ENCODE peak calls at places on chromosomes 6 and 20, in four cellular contexts. P, C, K and A are unnamed samples.

GRCh38 chr6:132734694-132735236 is 20.9 kb upstream of the VNN1 start:
- DNase-seq in P (no peak), C (no peak), K (no peak), A (no peak)

GRCh38 chr6:3075522-3076113 is 7.3 kb downstream of the RIPK1 start:
- DNase-seq in P (no peak), C (no peak), K (no peak), A (no peak)

GRCh38 chr6:142058216-142058925 is 74.4 kb upstream of the GJE1 start:
- DNase-seq in P (no peak), C (no peak), K (no peak), A (no peak)

GRCh38 chr6:45572833-45573232 is 195.1 kb upstream of the SUPT3H start:
- DNase-seq in P (no peak), C (no peak), K (no peak), A (no peak)

GRCh38 chr6:72798196-72798595 is 176.3 kb downstream of the KCNQ5 start:
- DNase-seq in P (no peak), C (no peak), K (no peak), A (no peak)

GRCh38 chr20:61754976-61755778 is 310.5 kb downstream of the TAF4 start:
- DNase-seq in P (no peak), C (no peak), K (no peak), A (no peak)

GRCh38 chr6:158633127-158633526 is 11.4 kb downstream of the DYNLT1 start:
- DNase-seq in P (no peak), C (no peak), K (no peak), A (no peak)

GRCh38 chr6:3355358-3356055 is 96.8 kb downstream of the PSMG4 start:
- DNase-seq in P (no peak), C (no peak), K (no peak), A (no peak)

GRCh38 chr6:43096451-43097097 is 20.5 kb downstream of the PTK7 start:
- DNase-seq in P (peak; percentile 62), C (no peak), K (no peak), A (no peak)

GRCh38 chr6:34680802-34681515 is 15.6 kb downstream of the ILRUN start:
- DNase-seq in P (no peak), C (no peak), K (peak; percentile 52), A (no peak)

GRCh38 chr6:115983998-115984397 is 76.7 kb downstream of the FRK start:
- DNase-seq in P (no peak), C (no peak), K (no peak), A (no peak)

GRCh38 chr6:160202411-160202810 is 56.2 kb downstream of the SLC22A2 start:
- DNase-seq in P (no peak), C (no peak), K (no peak), A (no peak)

GRCh38 chr6:36666726-36667591 is 11.6 kb upstream of the CDKN1A start:
- DNase-seq in P (peak; percentile 74), C (no peak), K (peak; percentile 95), A (peak; percentile 58)

GRCh38 chr20:33689973-33690372 is 3.8 kb upstream of the E2F1 start:
- DNase-seq in P (no peak), C (no peak), K (no peak), A (no peak)

GRCh38 chr6:71855406-71855805 is 30.9 kb upstream of the RIMS1 start:
- DNase-seq in P (no peak), C (no peak), K (peak; percentile 48), A (no peak)

GRCh38 chr20:38200646-38201045 is 35.6 kb upstream of the TGM2 start:
- DNase-seq in P (no peak), C (no peak), K (no peak), A (peak; percentile 43)

GRCh38 chr6:166360243-166361079 is 18.1 kb upstream of the SFT2D1 start:
- DNase-seq in P (no peak), C (no peak), K (no peak), A (no peak)

GRCh38 chr6:47146426-47147174 is 104.5 kb upstream of the ADGRF1 start:
- DNase-seq in P (no peak), C (no peak), K (no peak), A (no peak)

GRCh38 chr6:17032595-17033591 is 69.0 kb upstream of the STMND1 start:
- DNase-seq in P (peak; percentile 76), C (no peak), K (no peak), A (peak; percentile 86)

GRCh38 chr6:101605874-101606273 is 212.4 kb downstream of the GRIK2 start:
- DNase-seq in P (no peak), C (no peak), K (peak; percentile 10), A (no peak)

GRCh38 chr6:170053966-170054661 is 236.8 kb downstream of the DLL1 start:
- DNase-seq in P (no peak), C (no peak), K (no peak), A (no peak)

GRCh38 chr20:60358101-60358500 is 399.9 kb downstream of the CDH26 start:
- DNase-seq in P (no peak), C (no peak), K (no peak), A (no peak)

GRCh38 chr20:25344634-25345033 is 46.0 kb downstream of the ABHD12 start:
- DNase-seq in P (no peak), C (no peak), K (no peak), A (no peak)

GRCh38 chr20:43563429-43563828 is 4.6 kb downstream of the SGK2 start:
- DNase-seq in P (no peak), C (no peak), K (peak; percentile 27), A (no peak)

GRCh38 chr6:130900913-130901312 is 73.7 kb downstream of the SMLR1 start:
- DNase-seq in P (no peak), C (no peak), K (no peak), A (no peak)

GRCh38 chr6:49479308-49480004 is 16.3 kb downstream of the CENPQ start:
- DNase-seq in P (no peak), C (no peak), K (no peak), A (no peak)

GRCh38 chr6:47424436-47424836 is 53.2 kb upstream of the CD2AP start:
- DNase-seq in P (no peak), C (no peak), K (no peak), A (no peak)

GRCh38 chr20:61699184-61700066 is 366.3 kb downstream of the TAF4 start:
- DNase-seq in P (no peak), C (no peak), K (no peak), A (no peak)

GRCh38 chr6:123997223-123997622 is 193.6 kb downstream of the NKAIN2 start:
- DNase-seq in P (no peak), C (no peak), K (no peak), A (no peak)

GRCh38 chr20:36273414-36274247 is 32.5 kb upstream of the DLGAP4 start:
- DNase-seq in P (no peak), C (no peak), K (peak; percentile 42), A (no peak)

GRCh38 chr6:34055223-34055933 is 90.5 kb downstream of the GRM4 start:
- DNase-seq in P (peak; percentile 37), C (peak; percentile 39), K (peak; percentile 75), A (no peak)

GRCh38 chr20:17762873-17763557 is 63.2 kb downstream of the BANF2 start:
- DNase-seq in P (no peak), C (no peak), K (no peak), A (no peak)

GRCh38 chr6:3205913-3206312 is 21.5 kb downstream of the TUBB2B start:
- DNase-seq in P (no peak), C (no peak), K (peak; percentile 46), A (no peak)